ENCODE peak calls at places on chromosomes 16 and 17, in five cellular contexts. E is occipital lobe, K is hepatic stellate cell, A is RCC 7860, T is NCI-H1417. H is an unnamed sample.

GRCh38 chr17:39926588-39927100 is 757 bp downstream of the ORMDL3 start:
- DNase-seq in K (peak), A (no peak), E (no peak), T (no peak), H (peak)

GRCh38 chr16:24309222-24309905 is 53.2 kb downstream of the CACNG3 start:
- DNase-seq in T (no peak), K (no peak), A (peak), E (no peak), H (no peak)

GRCh38 chr17:41530062-41531048 is 2.2 kb upstream of the KRT19 start:
- DNase-seq in A (peak), K (peak), E (no peak), T (no peak), H (peak)

GRCh38 chr17:82106697-82107305 is 8.8 kb upstream of the FASN start:
- DNase-seq in A (no peak), E (no peak), T (no peak), K (no peak), H (no peak)

GRCh38 chr17:56943505-56944125 is 17.2 kb downstream of the COIL start:
- DNase-seq in E (no peak), T (no peak), K (no peak), A (no peak), H (no peak)

GRCh38 chr17:6567528-6568185 is 11.3 kb upstream of the PITPNM3 start:
- DNase-seq in K (no peak), E (no peak), A (no peak), T (no peak), H (no peak)

GRCh38 chr17:77865109-77865611 is 93.3 kb upstream of the TNRC6C start:
- DNase-seq in K (no peak), T (peak), E (no peak), A (no peak), H (no peak)

GRCh38 chr17:39605492-39606433 is 2.0 kb downstream of the NEUROD2 start:
- DNase-seq in K (no peak), A (no peak), T (no peak), E (no peak), H (peak)

GRCh38 chr16:68444058-68444657 is 4.2 kb downstream of the SMPD3 start:
- DNase-seq in K (peak), T (no peak), A (no peak), E (no peak), H (no peak)

GRCh38 chr16:64287667-64288521 is 834.0 kb downstream of the CDH11 start:
- DNase-seq in K (no peak), E (no peak), A (no peak), T (no peak), H (no peak)

GRCh38 chr17:13477180-13477611 is 124.5 kb downstream of the HS3ST3A1 start:
- DNase-seq in A (no peak), T (no peak), E (no peak), K (no peak), H (no peak)

GRCh38 chr17:64368277-64368676 is 22.4 kb downstream of the PECAM1 start:
- DNase-seq in T (no peak), K (no peak), A (no peak), E (no peak), H (no peak)

GRCh38 chr17:7308625-7309433 is 1.4 kb downstream of the EIF5A start:
- DNase-seq in E (peak), T (peak), K (peak), A (peak), H (peak)

GRCh38 chr17:8007836-8008235 is 5.4 kb downstream of the GUCY2D start:
- DNase-seq in T (no peak), K (no peak), A (no peak), E (no peak), H (no peak)

GRCh38 chr17:50768348-50768761 is 1.0 kb upstream of the ANKRD40CL start:
- DNase-seq in A (no peak), E (no peak), K (no peak), T (peak), H (peak)

GRCh38 chr17:73304971-73305786 is 6.6 kb downstream of the CDC42EP4 start:
- DNase-seq in A (peak), E (no peak), K (peak), T (peak), H (peak)

GRCh38 chr16:67243481-67243880 is 3.8 kb downstream of the FHOD1 start:
- DNase-seq in E (no peak), T (no peak), A (no peak), K (no peak), H (no peak)

GRCh38 chr17:8225813-8226535 is 15.6 kb upstream of the AURKB start:
- DNase-seq in K (peak), T (peak), E (peak), A (peak), H (peak)

GRCh38 chr16:30417447-30418349 is 10.3 kb downstream of the ZNF771 start:
- DNase-seq in E (peak), K (peak), A (no peak), T (peak), H (peak)

GRCh38 chr17:60231234-60231633 is 81.5 kb downstream of the CA4 start:
- DNase-seq in E (no peak), T (peak), K (no peak), A (no peak), H (peak)

H was measured in NCI-H146.